ENCODE peak calls at places on chromosome 16, in four cellular contexts. Q, D, G and B are unnamed samples.

GRCh38 chr16:9845661-9846361 is 336.4 kb downstream of the GRIN2A start:
- DNase-seq in D (no peak), Q (no peak), G (no peak), B (no peak)

GRCh38 chr16:19203374-19203966 is 35.4 kb downstream of the SYT17 start:
- DNase-seq in G (no peak), D (no peak), Q (no peak), B (no peak)

GRCh38 chr16:54320895-54321294 is 34.3 kb upstream of the IRX3 start:
- DNase-seq in Q (no peak), D (no peak), G (no peak), B (no peak)

GRCh38 chr16:71499775-71500364 is 10.7 kb upstream of the ZNF19 start:
- DNase-seq in Q (peak), D (peak), G (no peak), B (no peak)

GRCh38 chr16:26019406-26019805 is 327.6 kb downstream of the HS3ST4 start:
- DNase-seq in D (no peak), Q (no peak), G (no peak), B (no peak)

GRCh38 chr16:3434373-3434772 is 8.9 kb downstream of the ZNF597 start:
- DNase-seq in G (no peak), Q (no peak), D (no peak), B (no peak)

GRCh38 chr16:30924086-30924714 is 828 bp downstream of the FBXL19 start:
- DNase-seq in G (no peak), D (no peak), Q (no peak), B (peak)

GRCh38 chr16:28537076-28537475 is 1.7 kb downstream of the NUPR1 start:
- DNase-seq in D (no peak), G (no peak), Q (no peak), B (no peak)

GRCh38 chr16:79380990-79381389 is 219.5 kb downstream of the MAF start:
- DNase-seq in D (no peak), Q (no peak), G (no peak), B (no peak)

GRCh38 chr16:1712791-1713261 is 6.8 kb downstream of the MAPK8IP3 start:
- DNase-seq in Q (no peak), G (no peak), D (no peak), B (peak)

GRCh38 chr16:50857881-50858280 is 116.0 kb downstream of the CYLD start:
- DNase-seq in G (no peak), D (no peak), Q (no peak), B (no peak)

GRCh38 chr16:8761078-8761477 is 36.4 kb downstream of the TMEM186 start:
- DNase-seq in Q (no peak), D (no peak), G (no peak), B (peak)